ENCODE peak calls at places on chromosome 7, in five cellular contexts. One of them, this sample, is unnamed.

GRCh38 chr7:100825760-100826545 is 1.4 kb downstream of the EPHB4 start:
- DNase-seq in GM23338: peak; percentile 56
- DNase-seq in IMR-90: peak; percentile 59
- DNase-seq in K562: peak; percentile 86
- DNase-seq in cardiac muscle cell: peak; percentile 48
- DNase-seq in this sample: no peak

GRCh38 chr7:46569117-46569433 is 648.0 kb upstream of the IGFBP3 start:
- DNase-seq in cardiac muscle cell: no peak
- DNase-seq in IMR-90: no peak
- DNase-seq in GM23338: no peak
- DNase-seq in K562: no peak
- DNase-seq in this sample: peak; percentile 80

GRCh38 chr7:90459888-90460287 is 9.6 kb upstream of the PTTG1IP2 start:
- DNase-seq in GM23338: peak; percentile 43
- DNase-seq in K562: peak; percentile 8
- DNase-seq in cardiac muscle cell: peak; percentile 16
- DNase-seq in IMR-90: peak; percentile 8
- DNase-seq in this sample: no peak

GRCh38 chr7:106278695-106279094 is 6.1 kb downstream of the NAMPT start:
- DNase-seq in K562: no peak
- DNase-seq in cardiac muscle cell: no peak
- DNase-seq in GM23338: no peak
- DNase-seq in IMR-90: no peak
- DNase-seq in this sample: no peak

GRCh38 chr7:139618482-139619366 is 95.2 kb downstream of the CLEC2L start:
- DNase-seq in IMR-90: peak; percentile 41
- DNase-seq in GM23338: peak; percentile 79
- DNase-seq in K562: peak; percentile 66
- DNase-seq in cardiac muscle cell: peak; percentile 55
- DNase-seq in this sample: no peak

GRCh38 chr7:39465055-39465929 is 100.9 kb upstream of the YAE1 start:
- DNase-seq in cardiac muscle cell: peak; percentile 78
- DNase-seq in IMR-90: peak; percentile 63
- DNase-seq in GM23338: peak; percentile 91
- DNase-seq in K562: peak; percentile 70
- DNase-seq in this sample: peak; percentile 31

GRCh38 chr7:73699370-73700069 is 16.1 kb downstream of the BUD23 start:
- DNase-seq in IMR-90: no peak
- DNase-seq in K562: no peak
- DNase-seq in GM23338: no peak
- DNase-seq in cardiac muscle cell: no peak
- DNase-seq in this sample: no peak

GRCh38 chr7:20796565-20796964 is 9.9 kb upstream of the SP8 start:
- DNase-seq in K562: no peak
- DNase-seq in cardiac muscle cell: no peak
- DNase-seq in IMR-90: no peak
- DNase-seq in GM23338: no peak
- DNase-seq in this sample: no peak

GRCh38 chr7:129213828-129214227 is 11.0 kb upstream of the AHCYL2 start:
- DNase-seq in IMR-90: no peak
- DNase-seq in K562: peak; percentile 77
- DNase-seq in cardiac muscle cell: no peak
- DNase-seq in GM23338: peak; percentile 80
- DNase-seq in this sample: no peak

GRCh38 chr7:64881461-64882287 is 21.4 kb upstream of the ZNF273 start:
- DNase-seq in cardiac muscle cell: no peak
- DNase-seq in GM23338: no peak
- DNase-seq in IMR-90: no peak
- DNase-seq in K562: no peak
- DNase-seq in this sample: no peak

GRCh38 chr7:74480861-74481417 is 27.2 kb downstream of the GTF2IRD1 start:
- DNase-seq in K562: no peak
- DNase-seq in cardiac muscle cell: peak; percentile 91
- DNase-seq in IMR-90: peak; percentile 51
- DNase-seq in GM23338: no peak
- DNase-seq in this sample: no peak

GRCh38 chr7:29469984-29470557 is 93.6 kb upstream of the PRR15 start:
- DNase-seq in cardiac muscle cell: no peak
- DNase-seq in K562: no peak
- DNase-seq in IMR-90: no peak
- DNase-seq in GM23338: no peak
- DNase-seq in this sample: no peak

GRCh38 chr7:36613214-36613613 is 111.1 kb downstream of the AOAH start:
- DNase-seq in K562: no peak
- DNase-seq in GM23338: no peak
- DNase-seq in cardiac muscle cell: no peak
- DNase-seq in IMR-90: no peak
- DNase-seq in this sample: no peak

GRCh38 chr7:155581954-155582353 is 35.6 kb upstream of the CNPY1 start:
- DNase-seq in GM23338: no peak
- DNase-seq in IMR-90: no peak
- DNase-seq in cardiac muscle cell: no peak
- DNase-seq in K562: no peak
- DNase-seq in this sample: no peak

GRCh38 chr7:85030893-85031292 is 156.0 kb downstream of the SEMA3D start:
- DNase-seq in K562: peak; percentile 20
- DNase-seq in cardiac muscle cell: peak; percentile 69
- DNase-seq in GM23338: peak; percentile 56
- DNase-seq in IMR-90: peak; percentile 79
- DNase-seq in this sample: peak; percentile 29

GRCh38 chr7:20439384-20439783 is 108.7 kb downstream of the ITGB8 start:
- DNase-seq in K562: no peak
- DNase-seq in cardiac muscle cell: no peak
- DNase-seq in GM23338: no peak
- DNase-seq in IMR-90: no peak
- DNase-seq in this sample: no peak

GRCh38 chr7:70492641-70493040 is 639.3 kb upstream of the GALNT17 start:
- DNase-seq in IMR-90: no peak
- DNase-seq in cardiac muscle cell: no peak
- DNase-seq in GM23338: peak; percentile 21
- DNase-seq in K562: no peak
- DNase-seq in this sample: no peak

GRCh38 chr7:104328970-104329825 is 795 bp downstream of the LHFPL3 start:
- DNase-seq in IMR-90: no peak
- DNase-seq in K562: no peak
- DNase-seq in cardiac muscle cell: peak; percentile 2
- DNase-seq in GM23338: peak; percentile 64
- DNase-seq in this sample: no peak

GRCh38 chr7:54722026-54722425 is 37.0 kb downstream of the SEC61G start:
- DNase-seq in K562: no peak
- DNase-seq in IMR-90: no peak
- DNase-seq in GM23338: no peak
- DNase-seq in cardiac muscle cell: no peak
- DNase-seq in this sample: no peak

GRCh38 chr7:139648617-139648932 is 125.1 kb downstream of the CLEC2L start:
- DNase-seq in IMR-90: no peak
- DNase-seq in K562: no peak
- DNase-seq in GM23338: peak; percentile 31
- DNase-seq in cardiac muscle cell: no peak
- DNase-seq in this sample: no peak

GRCh38 chr7:155190608-155191536 is 106.8 kb upstream of the INSIG1 start:
- DNase-seq in IMR-90: no peak
- DNase-seq in K562: peak; percentile 72
- DNase-seq in cardiac muscle cell: peak; percentile 39
- DNase-seq in GM23338: peak; percentile 79
- DNase-seq in this sample: no peak

GRCh38 chr7:37153376-37153775 is 295.3 kb downstream of the ELMO1 start:
- DNase-seq in GM23338: no peak
- DNase-seq in IMR-90: no peak
- DNase-seq in K562: no peak
- DNase-seq in cardiac muscle cell: no peak
- DNase-seq in this sample: no peak

GRCh38 chr7:120742370-120742769 is 115.6 kb downstream of the TSPAN12 start:
- DNase-seq in K562: no peak
- DNase-seq in IMR-90: no peak
- DNase-seq in cardiac muscle cell: no peak
- DNase-seq in GM23338: peak; percentile 75
- DNase-seq in this sample: no peak

GRCh38 chr7:142957723-142958122 is 4.4 kb downstream of the KEL start:
- DNase-seq in K562: no peak
- DNase-seq in IMR-90: no peak
- DNase-seq in GM23338: peak; percentile 10
- DNase-seq in cardiac muscle cell: no peak
- DNase-seq in this sample: no peak

GRCh38 chr7:139944248-139944647 is 115.2 kb downstream of the TBXAS1 start:
- DNase-seq in IMR-90: no peak
- DNase-seq in GM23338: no peak
- DNase-seq in cardiac muscle cell: no peak
- DNase-seq in K562: no peak
- DNase-seq in this sample: no peak

GRCh38 chr7:138665669-138666140 is 35.5 kb downstream of the SVOPL start:
- DNase-seq in cardiac muscle cell: no peak
- DNase-seq in IMR-90: no peak
- DNase-seq in GM23338: no peak
- DNase-seq in K562: no peak
- DNase-seq in this sample: no peak

GRCh38 chr7:87058739-87059524 is 522 bp downstream of the ELAPOR2 start:
- DNase-seq in GM23338: peak; percentile 78
- DNase-seq in cardiac muscle cell: peak; percentile 4
- DNase-seq in IMR-90: no peak
- DNase-seq in K562: peak; percentile 48
- DNase-seq in this sample: no peak

GRCh38 chr7:96314402-96315108 is 7.3 kb downstream of the SLC25A13 start:
- DNase-seq in K562: no peak
- DNase-seq in IMR-90: peak; percentile 8
- DNase-seq in cardiac muscle cell: peak; percentile 24
- DNase-seq in GM23338: no peak
- DNase-seq in this sample: no peak

GRCh38 chr7:127983804-127984332 is 47.4 kb downstream of the LRRC4 start:
- DNase-seq in IMR-90: peak; percentile 24
- DNase-seq in cardiac muscle cell: peak; percentile 7
- DNase-seq in GM23338: no peak
- DNase-seq in K562: peak; percentile 85
- DNase-seq in this sample: no peak

GRCh38 chr7:47573758-47574472 is 8.0 kb downstream of the TNS3 start:
- DNase-seq in GM23338: no peak
- DNase-seq in cardiac muscle cell: peak; percentile 72
- DNase-seq in IMR-90: peak; percentile 87
- DNase-seq in K562: no peak
- DNase-seq in this sample: peak; percentile 48

GRCh38 chr7:130901209-130901783 is 167.3 kb upstream of the KLF14 start:
- DNase-seq in K562: peak; percentile 39
- DNase-seq in GM23338: no peak
- DNase-seq in cardiac muscle cell: peak; percentile 97
- DNase-seq in IMR-90: peak; percentile 97
- DNase-seq in this sample: peak; percentile 96

GRCh38 chr7:41336455-41336952 is 366.4 kb downstream of the INHBA start:
- DNase-seq in K562: no peak
- DNase-seq in GM23338: no peak
- DNase-seq in IMR-90: no peak
- DNase-seq in cardiac muscle cell: no peak
- DNase-seq in this sample: no peak

GRCh38 chr7:82098410-82098809 is 328.6 kb upstream of the HGF start:
- DNase-seq in GM23338: no peak
- DNase-seq in cardiac muscle cell: no peak
- DNase-seq in K562: no peak
- DNase-seq in IMR-90: no peak
- DNase-seq in this sample: no peak

GRCh38 chr7:105963038-105963667 is at the start of gene CDHR3:
- DNase-seq in GM23338: no peak
- DNase-seq in K562: no peak
- DNase-seq in IMR-90: no peak
- DNase-seq in cardiac muscle cell: no peak
- DNase-seq in this sample: no peak

GRCh38 chr7:142782922-142783900 is 12.4 kb downstream of the PRSS2 start:
- DNase-seq in K562: peak; percentile 96
- DNase-seq in cardiac muscle cell: peak; percentile 95
- DNase-seq in IMR-90: peak; percentile 89
- DNase-seq in GM23338: peak; percentile 97
- DNase-seq in this sample: peak; percentile 64

GRCh38 chr7:141150465-141150864 is 76.6 kb downstream of the TMEM178B start:
- DNase-seq in cardiac muscle cell: no peak
- DNase-seq in K562: no peak
- DNase-seq in IMR-90: no peak
- DNase-seq in GM23338: no peak
- DNase-seq in this sample: no peak

DNA sequence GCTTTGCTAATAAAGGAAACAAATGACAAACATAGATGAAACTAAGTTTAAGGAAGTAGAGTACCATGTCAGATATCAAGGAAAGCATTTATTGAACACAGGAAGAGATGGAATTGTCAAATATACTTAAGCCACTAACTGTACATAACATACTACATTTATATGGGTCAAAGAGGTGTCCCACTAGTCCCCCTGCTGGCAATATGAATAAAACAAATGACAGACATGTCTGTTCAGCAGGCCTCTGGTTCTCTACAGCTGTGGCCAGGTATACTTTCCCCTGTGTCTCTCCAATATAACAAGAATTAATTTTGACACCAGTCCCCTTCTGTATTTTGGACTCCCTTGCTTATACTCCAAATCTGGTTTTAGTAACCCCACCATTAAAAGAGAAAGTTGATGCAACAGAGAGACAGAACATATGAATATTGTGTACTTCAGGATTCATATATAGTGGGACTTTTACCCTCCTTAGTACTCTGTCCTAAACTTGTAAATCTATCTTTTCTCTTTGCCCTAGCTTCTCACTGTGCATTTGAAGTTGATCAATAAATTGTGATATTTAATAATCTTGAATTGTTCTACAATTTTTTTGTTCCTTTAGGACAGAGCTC is 42.9 kb downstream of the CD36 start:
- DNase-seq in GM23338: peak; percentile 14
- DNase-seq in IMR-90: peak; percentile 35
- DNase-seq in cardiac muscle cell: peak; percentile 53
- DNase-seq in K562: peak; percentile 5
- DNase-seq in this sample: no peak
- TF ChIP-seq CTCF in GM23338: peak; percentile 37
- TF ChIP-seq CTCF in IMR-90: peak; percentile 56
- TF ChIP-seq CTCF in cardiac muscle cell: peak; percentile 51
- TF ChIP-seq CTCF in K562: no peak
- TF ChIP-seq CTCF in this sample: peak; percentile 51

GRCh38 chr7:111554086-111554485 is 8.2 kb downstream of the IMMP2L start:
- DNase-seq in K562: no peak
- DNase-seq in cardiac muscle cell: no peak
- DNase-seq in GM23338: no peak
- DNase-seq in IMR-90: no peak
- DNase-seq in this sample: no peak
- H3K36me3 ChIP-seq in K562: peaks cover 94% of the 10 kb centered on the region
- H3K36me3 ChIP-seq in cardiac muscle cell: no peaks in the 10 kb centered on the region
- H3K36me3 ChIP-seq in GM23338: peaks cover 11% of the 10 kb centered on the region
- H3K36me3 ChIP-seq in IMR-90: peaks cover 4% of the 10 kb centered on the region
- H3K36me3 ChIP-seq in this sample: peaks cover 1% of the 10 kb centered on the region

DNA sequence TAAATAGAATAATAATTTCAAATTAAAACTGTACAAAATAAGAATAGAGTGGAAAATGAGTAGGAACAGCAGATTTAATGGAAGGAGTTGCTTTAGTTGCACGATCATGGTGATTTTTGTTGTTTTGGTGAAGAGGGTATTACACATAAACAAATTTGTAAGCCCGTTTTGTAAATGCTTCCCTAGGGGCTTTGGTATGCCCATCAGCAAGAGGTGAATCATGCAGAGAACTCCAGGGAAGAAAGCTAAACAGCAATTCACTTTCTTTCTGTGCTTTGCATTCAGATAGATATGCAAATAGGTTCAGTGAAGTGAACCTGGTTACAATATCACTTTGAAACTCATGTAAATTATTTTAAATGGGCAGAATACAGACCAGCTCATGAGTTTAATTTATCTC is 422.2 kb upstream of the MTPN start:
- DNase-seq in K562: no peak
- DNase-seq in cardiac muscle cell: no peak
- DNase-seq in IMR-90: no peak
- DNase-seq in GM23338: peak; percentile 64
- DNase-seq in this sample: no peak
- H3K4me3 ChIP-seq in K562: no peak overlapping the region
- H3K4me3 ChIP-seq in cardiac muscle cell: no peak overlapping the region
- H3K4me3 ChIP-seq in IMR-90: no peak overlapping the region
- H3K4me3 ChIP-seq in GM23338: no peak overlapping the region
- H3K4me3 ChIP-seq in this sample: no peak overlapping the region

GRCh38 chr7:25839084-25839769 is 312.8 kb upstream of the NFE2L3 start:
- DNase-seq in K562: peak; percentile 36
- DNase-seq in GM23338: peak; percentile 69
- DNase-seq in IMR-90: no peak
- DNase-seq in cardiac muscle cell: no peak
- DNase-seq in this sample: no peak
- TF ChIP-seq CTCF in K562: peak; percentile 30
- TF ChIP-seq CTCF in GM23338: peak; percentile 51
- TF ChIP-seq CTCF in IMR-90: peak; percentile 21
- TF ChIP-seq CTCF in cardiac muscle cell: peak; percentile 24
- TF ChIP-seq CTCF in this sample: peak; percentile 47

This sample was measured in kidney epithelial cell.